ENCODE peak calls at places on chromosomes 1 and 21, in six cellular contexts. G is A549, D is kidney, S is cardiac muscle cell, Z is kidney epithelial cell, B is astrocyte. V is an unnamed sample.

GRCh38 chr1:36663772-36664430 is 181.2 kb upstream of the CSF3R start:
- DNase-seq in G (no peak), D (no peak), S (no peak), Z (no peak), B (no peak), V (no peak)

GRCh38 chr1:155219592-155220031 is 11.1 kb downstream of the MTX1 start:
- DNase-seq in G (no peak), D (no peak), S (peak; percentile 40), Z (no peak), B (no peak), V (no peak)

GRCh38 chr1:190067592-190067991 is 410.1 kb downstream of the BRINP3 start:
- DNase-seq in G (no peak), D (no peak), S (peak; percentile 12), Z (peak; percentile 42), B (peak; percentile 69), V (peak; percentile 51)

GRCh38 chr1:15272009-15272781 is 25.2 kb downstream of the FHAD1 start:
- DNase-seq in G (peak; percentile 71), D (peak; percentile 82), S (peak; percentile 79), Z (peak; percentile 37), B (peak; percentile 41), V (peak; percentile 24)

GRCh38 chr1:22914633-22915217 is 57.9 kb downstream of the LACTBL1 start:
- DNase-seq in G (no peak), D (no peak), S (no peak), Z (no peak), B (no peak), V (no peak)

GRCh38 chr21:25080706-25081495 is 526.4 kb downstream of the MRPL39 start:
- DNase-seq in G (no peak), D (no peak), S (no peak), Z (no peak), B (peak; percentile 74), V (no peak)

GRCh38 chr1:82565546-82565945 is 764.8 kb downstream of the ADGRL2 start:
- DNase-seq in G (no peak), D (no peak), S (peak; percentile 61), Z (peak; percentile 82), B (peak; percentile 91), V (peak; percentile 92)

GRCh38 chr1:44733365-44733764 is 2.4 kb upstream of the RNU5D-1 start:
- DNase-seq in G (no peak), D (no peak), S (peak; percentile 71), Z (no peak), B (peak; percentile 59), V (no peak)

GRCh38 chr1:220886470-220887201 is 7.4 kb downstream of the HLX start:
- DNase-seq in G (no peak), D (peak; percentile 54), S (no peak), Z (no peak), B (no peak), V (no peak)

GRCh38 chr1:183416850-183417690 is 1.1 kb downstream of the NMNAT2 start:
- DNase-seq in G (peak; percentile 31), D (peak; percentile 83), S (peak; percentile 78), Z (no peak), B (peak; percentile 37), V (peak; percentile 18)

GRCh38 chr1:56437959-56438358 is 141.4 kb downstream of the PLPP3 start:
- DNase-seq in G (no peak), D (no peak), S (no peak), Z (no peak), B (no peak), V (no peak)

GRCh38 chr1:47505267-47505666 is 67.4 kb downstream of the FOXD2 start:
- DNase-seq in G (no peak), D (no peak), S (no peak), Z (no peak), B (no peak), V (no peak)

GRCh38 chr1:107016376-107016978 is 40.0 kb upstream of the PRMT6 start:
- DNase-seq in G (no peak), D (no peak), S (no peak), Z (no peak), B (no peak), V (no peak)

GRCh38 chr21:35637431-35637830 is 422.9 kb downstream of the SETD4 start:
- DNase-seq in G (no peak), D (no peak), S (peak; percentile 56), Z (no peak), B (peak; percentile 69), V (no peak)

GRCh38 chr1:54764132-54764921 is at the start of gene PARS2:
- DNase-seq in G (peak; percentile 90), D (peak; percentile 99), S (peak; percentile 100), Z (peak; percentile 99), B (peak; percentile 99), V (peak; percentile 99)

GRCh38 chr1:15882665-15883064 is 35.2 kb downstream of the SPEN start:
- DNase-seq in G (no peak), D (no peak), S (no peak), Z (no peak), B (no peak), V (no peak)

GRCh38 chr1:27448982-27449381 is 41.0 kb downstream of the WASF2 start:
- DNase-seq in G (no peak), D (no peak), S (no peak), Z (no peak), B (no peak), V (peak; percentile 1)

GRCh38 chr1:224615861-224616760 is at the start of gene CNIH3:
- DNase-seq in G (peak; percentile 43), D (peak; percentile 79), S (peak; percentile 55), Z (no peak), B (peak; percentile 87), V (no peak)

GRCh38 chr21:42574234-42575027 is 60.8 kb downstream of the SLC37A1 start:
- DNase-seq in G (no peak), D (peak; percentile 55), S (peak; percentile 44), Z (no peak), B (no peak), V (no peak)

GRCh38 chr1:99507906-99508732 is 137.8 kb upstream of the PALMD start:
- DNase-seq in G (no peak), D (peak; percentile 72), S (no peak), Z (no peak), B (no peak), V (no peak)

GRCh38 chr1:234758851-234759250 is 148.9 kb upstream of the IRF2BP2 start:
- DNase-seq in G (no peak), D (no peak), S (no peak), Z (no peak), B (peak; percentile 41), V (no peak)

GRCh38 chr1:98732985-98733781 is 71.7 kb downstream of the SNX7 start:
- DNase-seq in G (no peak), D (no peak), S (no peak), Z (no peak), B (peak; percentile 30), V (no peak)

GRCh38 chr1:222786107-222786506 is 28.7 kb upstream of the DISP1 start:
- DNase-seq in G (no peak), D (no peak), S (peak; percentile 59), Z (no peak), B (no peak), V (no peak)

GRCh38 chr1:222784371-222784770 is 30.5 kb upstream of the DISP1 start:
- DNase-seq in G (no peak), D (no peak), S (no peak), Z (no peak), B (no peak), V (no peak)

GRCh38 chr1:222785553-222785952 is 29.3 kb upstream of the DISP1 start:
- DNase-seq in G (no peak), D (no peak), S (no peak), Z (no peak), B (no peak), V (no peak)

GRCh38 chr1:222787746-222788145 is 27.1 kb upstream of the DISP1 start:
- DNase-seq in G (no peak), D (no peak), S (peak; percentile 27), Z (no peak), B (no peak), V (no peak)

DNA sequence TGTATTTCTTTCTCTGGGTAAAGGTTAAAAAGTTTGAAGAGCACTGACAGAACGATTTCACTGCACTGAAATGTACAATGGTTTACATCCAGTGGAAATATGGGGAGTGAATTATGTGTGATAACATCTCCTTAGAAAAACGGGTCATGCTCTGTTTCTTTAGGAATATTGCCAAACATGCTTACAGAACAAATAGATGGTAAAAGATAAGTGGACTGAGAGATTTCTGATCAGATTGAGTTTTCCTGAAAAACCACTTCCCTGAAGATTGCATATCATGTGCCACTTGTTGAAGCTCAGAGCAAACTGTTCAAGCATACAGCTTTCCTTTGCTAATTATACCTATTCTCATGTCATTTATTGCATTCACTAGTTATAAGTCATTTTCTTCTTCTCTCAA is 29.9 kb upstream of the DISP1 start:
- DNase-seq in G (no peak), D (no peak), S (no peak), Z (no peak), B (no peak), V (no peak)
- H3K4me3 ChIP-seq in G (no peak overlapping the region), D (no peak overlapping the region), S (no peak overlapping the region), Z (no peak overlapping the region), B (no peak overlapping the region), V (no peak overlapping the region)

GRCh38 chr1:1763657-1764621 is 14.3 kb downstream of the NADK start:
- DNase-seq in G (no peak), D (peak; percentile 77), S (peak; percentile 66), Z (no peak), B (no peak), V (no peak)
- TF ChIP-seq CTCF in G (peak; percentile 5), D (no peak), S (peak; percentile 11), Z (peak; percentile 16), B (no peak), V (no peak)

GRCh38 chr1:8004113-8004802 is 21.9 kb downstream of the ERRFI1 start:
- DNase-seq in G (no peak), D (no peak), S (peak; percentile 59), Z (no peak), B (no peak), V (no peak)

GRCh38 chr1:8003431-8004112 is 22.5 kb downstream of the ERRFI1 start:
- DNase-seq in G (no peak), D (no peak), S (no peak), Z (no peak), B (no peak), V (no peak)

GRCh38 chr1:8004803-8005573 is 21.1 kb downstream of the ERRFI1 start:
- DNase-seq in G (peak; percentile 66), D (peak; percentile 94), S (peak; percentile 99), Z (no peak), B (peak; percentile 95), V (peak; percentile 76)

GRCh38 chr1:8006037-8006963 is 19.8 kb downstream of the ERRFI1 start:
- DNase-seq in G (no peak), D (no peak), S (no peak), Z (no peak), B (no peak), V (no peak)

GRCh38 chr1:8002329-8003320 is 23.5 kb downstream of the ERRFI1 start:
- DNase-seq in G (no peak), D (no peak), S (no peak), Z (no peak), B (no peak), V (no peak)
- H3K4me3 ChIP-seq in G (no peak overlapping the region), D (no peak overlapping the region), S (no peak overlapping the region), Z (no peak overlapping the region), B (no peak overlapping the region), V (no peak overlapping the region)

DNA sequence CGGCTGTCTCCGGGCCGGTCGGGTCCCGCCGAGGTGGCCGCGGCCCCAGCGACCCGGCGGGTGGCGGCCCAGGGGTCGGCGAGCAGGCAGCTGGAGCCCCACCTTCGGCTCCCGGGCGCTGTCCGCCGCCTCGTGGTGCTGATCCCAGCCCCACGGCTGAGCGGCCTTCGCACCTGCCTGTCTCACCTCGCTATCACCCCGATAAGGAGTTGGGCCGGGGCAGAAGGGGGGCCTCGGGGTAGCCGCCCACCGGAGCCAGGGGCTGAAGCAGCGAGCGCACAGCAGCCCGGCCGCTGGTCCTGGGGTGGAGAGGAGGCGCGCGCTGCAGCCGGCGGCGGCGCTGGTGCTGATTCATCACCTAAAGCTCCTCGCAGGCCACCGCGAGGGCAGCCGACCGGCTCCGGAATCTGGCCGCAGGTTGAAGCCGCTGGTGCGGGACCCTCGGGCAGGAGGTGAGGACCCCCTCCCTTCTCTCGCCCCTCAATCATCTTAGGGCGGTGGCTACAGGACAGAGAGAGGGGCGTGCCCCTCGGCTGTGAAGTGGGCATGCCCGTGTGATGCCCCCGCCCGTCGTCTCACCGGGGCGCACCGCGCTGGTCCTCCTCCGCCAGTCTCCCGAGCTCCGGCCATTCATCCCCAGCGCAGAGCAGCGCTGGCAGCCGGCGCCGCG is 577 bp downstream of the TRIM67 start:
- DNase-seq in G (peak; percentile 52), D (peak; percentile 77), S (peak; percentile 36), Z (no peak), B (peak; percentile 29), V (no peak)
- TF ChIP-seq CTCF in G (peak; percentile 9), D (no peak), S (no peak), Z (no peak), B (no peak), V (no peak)